ENCODE peak calls at places on chromosomes 4 and X, in seven cellular contexts. I, P, Z, R, B, N and G are unnamed samples.
A peak's percentile ranks its signal among the peaks of the same experiment; 100 is the strongest.

GRCh38 chr4:13881880-13882279 is 254.4 kb upstream of the BOD1L1 start:
- DNase-seq in B (no peak), N (no peak), I (no peak), P (no peak), Z (no peak), R (no peak), G (no peak)

GRCh38 chr4:185426960-185427688 is 1.4 kb upstream of the UFSP2 start:
- DNase-seq in B (no peak), N (no peak), I (no peak), Z (no peak), P (no peak), R (no peak), G (no peak)

GRCh38 chrX:119009071-119009470 is 34.7 kb downstream of the LONRF3 start:
- DNase-seq in Z (no peak), I (no peak), R (no peak), N (no peak), B (no peak), P (no peak), G (no peak)

GRCh38 chrX:46840946-46841740 is 4.3 kb downstream of the RP2 start:
- DNase-seq in B (no peak), I (no peak), N (no peak), P (no peak), Z (no peak), R (no peak), G (no peak)

GRCh38 chr4:173834151-173834550 is 304.1 kb upstream of the HAND2 start:
- DNase-seq in I (no peak), B (no peak), Z (peak; percentile 13), P (no peak), R (no peak), N (peak; percentile 5), G (no peak)

GRCh38 chr4:20252656-20253271 is 1.1 kb downstream of the SLIT2 start:
- DNase-seq in P (no peak), N (no peak), I (peak; percentile 66), Z (no peak), B (peak; percentile 55), R (no peak), G (no peak)

GRCh38 chr4:77911842-77912450 is 49.3 kb downstream of the MRPL1 start:
- DNase-seq in Z (no peak), N (no peak), P (peak; percentile 11), R (no peak), I (no peak), B (no peak), G (no peak)

GRCh38 chr4:82797591-82798081 is 960 bp downstream of the SCD5 start:
- DNase-seq in N (no peak), P (no peak), R (no peak), B (peak; percentile 75), I (peak; percentile 70), Z (no peak), G (no peak)

GRCh38 chr4:41322613-41323012 is 65.9 kb downstream of the UCHL1 start:
- DNase-seq in I (peak; percentile 10), R (no peak), P (no peak), Z (no peak), B (no peak), N (no peak), G (no peak)

GRCh38 chr4:162475221-162475620 is 311.4 kb upstream of the FSTL5 start:
- DNase-seq in R (no peak), P (no peak), I (no peak), Z (no peak), N (no peak), B (no peak), G (no peak)

GRCh38 chrX:57771689-57772088 is 91.6 kb upstream of the NLRP2B start:
- DNase-seq in B (no peak), N (no peak), R (no peak), P (no peak), Z (no peak), I (no peak), G (no peak)

GRCh38 chr4:31275906-31276305 is 555.7 kb downstream of the PCDH7 start:
- DNase-seq in Z (no peak), R (no peak), N (no peak), I (no peak), P (no peak), B (no peak), G (no peak)

GRCh38 chr4:15910150-15910945 is 28.2 kb downstream of the FGFBP1 start:
- DNase-seq in I (no peak), R (no peak), Z (no peak), P (no peak), N (no peak), B (no peak), G (no peak)

GRCh38 chr4:87416965-87417364 is 5.4 kb upstream of the NUDT9 start:
- DNase-seq in Z (no peak), N (no peak), R (peak; percentile 66), B (no peak), I (no peak), P (no peak), G (peak; percentile 42)
- TF ChIP-seq JUND in Z (no peak), N (no peak), R (no peak), B (no peak), I (no peak), P (no peak), G (no peak)

GRCh38 chr4:39365360-39365759 is 802 bp downstream of the RFC1 start:
- DNase-seq in I (no peak), P (no peak), B (no peak), Z (no peak), R (no peak), N (no peak), G (no peak)

GRCh38 chr4:39363773-39364393 is 2.3 kb downstream of the RFC1 start:
- DNase-seq in B (no peak), P (no peak), I (no peak), Z (no peak), R (no peak), N (no peak), G (no peak)

GRCh38 chr4:39365931-39366771 is at the start of gene RFC1:
- DNase-seq in P (peak; percentile 73), I (peak; percentile 97), Z (peak; percentile 91), B (peak; percentile 87), N (peak; percentile 97), R (peak; percentile 87), G (peak; percentile 95)

GRCh38 chr4:39369301-39369700 is 3.1 kb upstream of the RFC1 start:
- DNase-seq in R (no peak), P (no peak), N (peak; percentile 37), B (no peak), I (no peak), Z (no peak), G (no peak)

DNA sequence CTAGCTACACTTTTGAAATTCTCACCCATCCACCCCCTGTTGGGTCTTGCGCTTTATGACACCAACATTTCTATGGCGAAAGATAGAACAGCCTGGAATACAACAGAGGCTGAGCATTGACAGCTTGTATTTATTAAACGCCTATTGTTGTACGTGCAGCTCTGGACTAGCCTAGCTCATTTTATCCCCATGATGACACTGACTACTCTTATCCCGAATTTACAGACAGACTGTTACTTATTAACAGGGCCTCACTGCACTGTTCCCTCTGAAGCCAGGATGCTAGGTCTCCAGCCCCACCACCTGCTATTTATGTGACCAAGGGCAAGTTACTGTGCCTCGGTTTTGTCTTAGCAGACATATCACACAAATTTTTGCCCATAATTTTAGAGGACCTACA is 1.0 kb upstream of the RFC1 start:
- DNase-seq in I (no peak), Z (no peak), P (no peak), N (no peak), B (no peak), R (peak; percentile 84), G (no peak)
- TF ChIP-seq JUND in I (no peak), Z (no peak), P (no peak), N (no peak), B (no peak), R (no peak), G (no peak)

GRCh38 chr4:76726631-76727030 is 171.3 kb downstream of the SOWAHB start:
- DNase-seq in I (no peak), R (no peak), N (no peak), Z (no peak), P (no peak), B (no peak), G (no peak)

GRCh38 chr4:76726141-76726540 is 171.8 kb downstream of the SOWAHB start:
- DNase-seq in Z (no peak), I (no peak), N (no peak), B (no peak), R (no peak), P (no peak), G (no peak)

GRCh38 chr4:76723373-76723772 is 174.6 kb downstream of the SOWAHB start:
- DNase-seq in B (no peak), Z (no peak), R (no peak), P (no peak), I (no peak), N (no peak), G (peak; percentile 26)

GRCh38 chr4:76725039-76725438 is 172.9 kb downstream of the SOWAHB start:
- DNase-seq in Z (no peak), I (no peak), B (no peak), N (no peak), P (no peak), R (no peak), G (no peak)

DNA sequence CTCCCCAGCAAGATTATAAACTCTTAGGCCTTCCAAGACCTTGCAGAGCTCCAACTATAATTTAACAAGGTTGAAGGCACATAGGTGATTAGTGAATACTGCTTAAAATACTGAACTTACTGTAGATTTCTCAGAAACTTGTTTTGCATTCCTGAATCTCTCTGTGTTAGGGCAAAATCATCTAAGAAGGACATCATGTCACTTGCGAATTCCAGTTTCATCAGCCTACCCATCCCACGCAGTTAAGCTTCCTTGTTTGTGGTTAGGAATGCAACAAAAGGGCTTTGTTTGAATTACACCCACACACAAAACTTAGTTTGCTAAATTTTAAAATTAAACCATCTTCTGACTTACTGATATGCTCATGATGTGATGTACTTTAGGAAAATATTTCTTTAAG is 174.0 kb downstream of the SOWAHB start:
- DNase-seq in P (no peak), B (no peak), R (no peak), N (no peak), Z (peak; percentile 68), I (no peak), G (no peak)
- TF ChIP-seq JUND in P (no peak), B (peak; percentile 1), R (no peak), N (no peak), Z (no peak), I (no peak), G (no peak)

GRCh38 chr4:57866468-57867173 is 756.4 kb upstream of the IGFBP7 start:
- DNase-seq in N (no peak), Z (no peak), P (no peak), B (no peak), R (no peak), I (no peak), G (no peak)

DNA sequence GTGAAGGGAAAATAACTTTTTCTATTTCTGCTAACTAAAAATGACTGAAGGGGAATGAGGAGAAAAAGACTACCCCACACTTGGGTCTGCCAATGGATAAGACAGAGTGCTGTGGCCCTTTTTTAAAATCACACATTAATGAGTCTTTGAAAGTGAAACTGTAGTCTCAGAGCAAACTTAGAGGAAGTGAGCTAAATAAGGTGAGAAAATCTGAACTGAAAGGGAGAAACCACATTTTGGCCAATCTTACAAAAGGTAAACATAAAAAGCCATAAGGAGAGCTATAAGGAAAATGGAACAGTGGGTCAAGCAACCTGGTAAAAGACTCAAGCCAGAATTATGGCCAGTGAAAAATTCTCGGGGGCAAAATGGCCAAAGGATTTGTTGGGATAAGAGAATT is 755.1 kb upstream of the IGFBP7 start:
- DNase-seq in N (no peak), R (no peak), B (no peak), Z (no peak), P (peak; percentile 17), I (no peak), G (no peak)
- TF ChIP-seq JUND in N (no peak), R (no peak), B (no peak), Z (no peak), P (no peak), I (no peak), G (no peak)

GRCh38 chr4:76246025-76246424 is 5.5 kb upstream of the FAM47E start:
- DNase-seq in N (no peak), I (no peak), P (no peak), R (no peak), Z (no peak), B (no peak), G (peak; percentile 53)
- TF ChIP-seq JUND in N (no peak), I (no peak), P (no peak), R (no peak), Z (no peak), B (no peak), G (no peak)